ENCODE peak calls at places on chromosome 10, in nine cellular contexts. E is sciatic nerve; M is T-cell; Y is mucosa of descending colon; T is K562; O is stimulated activated naive B cell treated with anti-CD40 and anti-IgM and Interleukin-4, amounts not matched to agents 10 μg/mL and 1 μg/mL and 100 μg/mL, for 72 hours; Q is left ventricle myocardium superior; K is Right ventricle myocardium superior; N is left lung. R is an unnamed sample.

GRCh38 chr10:117353700-117354099 is 21.5 kb downstream of the PDZD8 start:
- ATAC-seq in M (no peak), E (no peak), O (no peak), K (no peak), Y (no peak), Q (no peak), N (no peak), T (no peak), R (no peak)

GRCh38 chr10:77695186-77695585 is 57.6 kb upstream of the KCNMA1 start:
- ATAC-seq in Q (no peak), Y (no peak), O (no peak), M (no peak), K (no peak), T (no peak), N (no peak), E (no peak), R (no peak)

GRCh38 chr10:58106211-58107035 is 161.3 kb downstream of the IPMK start:
- ATAC-seq in M (no peak), Y (no peak), Q (no peak), N (no peak), O (no peak), T (peak; percentile 26), K (no peak), E (no peak), R (no peak)

GRCh38 chr10:34061846-34062245 is 727.4 kb upstream of the NRP1 start:
- ATAC-seq in K (no peak), M (no peak), Q (no peak), O (no peak), T (no peak), N (no peak), Y (no peak), E (no peak), R (no peak)

GRCh38 chr10:32112055-32112454 is 55.8 kb upstream of the KIF5B start:
- ATAC-seq in E (peak; percentile 84), Y (no peak), Q (peak; percentile 74), O (no peak), M (no peak), N (peak; percentile 79), K (peak; percentile 46), T (no peak), R (no peak)

GRCh38 chr10:124259139-124259825 is 159.4 kb downstream of the OAT start:
- ATAC-seq in E (no peak), K (no peak), T (no peak), Y (peak; percentile 11), M (no peak), N (peak; percentile 49), O (peak; percentile 31), Q (no peak), R (no peak)

GRCh38 chr10:5293691-5294550 is 70.8 kb upstream of the UCN3 start:
- ATAC-seq in Q (no peak), N (peak; percentile 70), K (peak; percentile 17), M (peak; percentile 64), T (peak; percentile 84), O (peak; percentile 78), Y (peak; percentile 82), E (no peak), R (peak; percentile 53)

GRCh38 chr10:51436805-51437204 is 262.6 kb downstream of the CSTF2T start:
- ATAC-seq in Q (no peak), K (no peak), O (no peak), E (no peak), T (no peak), N (no peak), M (no peak), Y (no peak), R (no peak)

GRCh38 chr10:132886211-132887099 is 55.9 kb downstream of the CFAP46 start:
- ATAC-seq in M (no peak), T (no peak), K (no peak), O (no peak), Q (no peak), N (no peak), Y (peak; percentile 37), E (no peak), R (peak; percentile 43)

GRCh38 chr10:13820591-13821377 is 234.0 kb downstream of the PRPF18 start:
- ATAC-seq in N (no peak), K (peak; percentile 11), E (peak; percentile 5), Q (peak; percentile 72), M (no peak), T (no peak), O (peak; percentile 27), Y (no peak), R (no peak)

GRCh38 chr10:84310470-84310869 is 17.9 kb upstream of the CCSER2 start:
- ATAC-seq in K (no peak), M (no peak), Q (no peak), N (no peak), E (no peak), Y (no peak), O (no peak), T (peak; percentile 77), R (no peak)

GRCh38 chr10:125926247-125926646 is 29.9 kb downstream of the FANK1 start:
- ATAC-seq in Q (no peak), N (no peak), E (no peak), M (no peak), O (no peak), K (no peak), Y (no peak), T (no peak), R (peak; percentile 52)

GRCh38 chr10:124302951-124303505 is 115.7 kb downstream of the OAT start:
- ATAC-seq in K (no peak), M (no peak), E (no peak), Y (no peak), N (no peak), O (no peak), Q (no peak), T (no peak), R (no peak)

GRCh38 chr10:51843966-51844365 is 144.6 kb upstream of the CSTF2T start:
- ATAC-seq in T (no peak), Q (no peak), Y (no peak), E (no peak), M (no peak), O (no peak), K (no peak), N (no peak), R (no peak)

GRCh38 chr10:46265981-46266505 is 20.8 kb upstream of the ANTXRL start:
- ATAC-seq in T (peak; percentile 10), N (no peak), Q (no peak), O (peak; percentile 22), E (no peak), Y (no peak), M (no peak), K (no peak), R (no peak)